ENCODE peak calls at places on chromosome X, in seven cellular contexts. T, O, K, V, R, B and Q are unnamed samples.

GRCh38 chrX:47651043-47651905 is 911 bp upstream of the ELK1 start:
- DNase-seq in O (no peak), K (no peak), V (no peak), B (no peak), T (no peak), R (no peak), Q (no peak)

GRCh38 chrX:153361781-153362397 is 27.9 kb downstream of the ZNF275 start:
- DNase-seq in T (no peak), O (no peak), B (no peak), V (no peak), K (no peak), R (no peak), Q (no peak)

GRCh38 chrX:55638933-55639332 is 15.7 kb downstream of the FOXR2 start:
- DNase-seq in B (no peak), T (no peak), O (no peak), R (no peak), V (no peak), K (no peak), Q (no peak)

GRCh38 chrX:93673869-93674271 is at the start of gene FAM133A:
- DNase-seq in V (no peak), T (peak; percentile 1), O (no peak), K (no peak), B (peak; percentile 10), R (no peak), Q (peak; percentile 7)

GRCh38 chrX:3548743-3549441 is 164.6 kb downstream of the PRKX start:
- DNase-seq in K (peak; percentile 2), R (no peak), B (peak; percentile 58), V (peak; percentile 0), O (no peak), T (peak; percentile 34), Q (no peak)

GRCh38 chrX:107542500-107542899 is 85.8 kb upstream of the PRPS1 start:
- DNase-seq in V (peak; percentile 34), B (peak; percentile 18), K (peak; percentile 27), R (no peak), T (peak; percentile 31), O (no peak), Q (no peak)

GRCh38 chrX:115650916-115651315 is 89.9 kb downstream of the PLS3 start:
- DNase-seq in T (peak; percentile 44), K (peak; percentile 8), V (peak; percentile 33), O (no peak), R (no peak), B (peak; percentile 51), Q (peak; percentile 7)

GRCh38 chrX:31240982-31241381 is 169.1 kb upstream of the FTHL17 start:
- DNase-seq in B (no peak), K (peak; percentile 47), O (no peak), V (no peak), R (no peak), T (no peak), Q (no peak)

GRCh38 chrX:110280954-110281353 is 36.9 kb downstream of the AMMECR1 start:
- DNase-seq in O (no peak), K (no peak), T (no peak), B (no peak), V (no peak), R (no peak), Q (no peak)

GRCh38 chrX:53481093-53481492 is 46.9 kb upstream of the HSD17B10 start:
- DNase-seq in R (no peak), T (no peak), V (no peak), K (no peak), B (peak; percentile 17), O (no peak), Q (no peak)

GRCh38 chrX:102950908-102951866 is 14.1 kb downstream of the RAB40AL start:
- DNase-seq in K (peak; percentile 16), R (no peak), V (peak; percentile 27), B (peak; percentile 48), T (peak; percentile 26), O (no peak), Q (peak; percentile 18)

GRCh38 chrX:106999002-106999975 is 723 bp downstream of the MORC4 start:
- DNase-seq in R (peak; percentile 25), K (peak; percentile 67), T (peak; percentile 47), O (peak; percentile 58), V (peak; percentile 28), B (peak; percentile 76), Q (peak; percentile 50)

GRCh38 chrX:43964936-43965335 is 8.3 kb downstream of the NDP start:
- DNase-seq in B (no peak), T (no peak), O (no peak), K (no peak), V (no peak), R (no peak), Q (no peak)

GRCh38 chrX:130080791-130081367 is 29.4 kb downstream of the ELF4 start:
- DNase-seq in R (no peak), K (no peak), O (no peak), T (no peak), B (no peak), V (no peak), Q (no peak)

GRCh38 chrX:68433155-68433980 is at the start of gene OPHN1:
- DNase-seq in V (peak; percentile 29), O (peak; percentile 81), B (peak; percentile 80), R (peak; percentile 65), K (no peak), T (peak; percentile 84), Q (peak; percentile 74)

GRCh38 chrX:43706786-43707185 is 50.7 kb downstream of the MAOA start:
- DNase-seq in B (no peak), O (no peak), R (no peak), K (no peak), T (no peak), V (no peak), Q (no peak)

GRCh38 chrX:152899111-152899873 is 1.4 kb downstream of the ZNF185 start:
- DNase-seq in V (no peak), T (no peak), R (no peak), B (no peak), O (no peak), K (no peak), Q (no peak)

GRCh38 chrX:104309169-104309568 is 54.4 kb upstream of the ESX1 start:
- DNase-seq in B (no peak), O (no peak), V (no peak), T (no peak), R (no peak), K (no peak), Q (no peak)

GRCh38 chrX:43716696-43717095 is 60.6 kb downstream of the MAOA start:
- DNase-seq in T (peak; percentile 80), O (no peak), B (no peak), V (no peak), R (no peak), K (no peak), Q (peak; percentile 96)

GRCh38 chrX:139141370-139141769 is 389.2 kb upstream of the F9 start:
- DNase-seq in R (no peak), O (no peak), T (no peak), K (no peak), V (no peak), B (no peak), Q (no peak)

GRCh38 chrX:118513120-118513899 is 17.7 kb downstream of the DOCK11 start:
- DNase-seq in T (no peak), K (no peak), B (no peak), V (no peak), R (no peak), O (no peak), Q (no peak)

GRCh38 chrX:110276778-110277177 is 41.1 kb downstream of the AMMECR1 start:
- DNase-seq in O (no peak), R (no peak), V (no peak), B (no peak), T (no peak), K (peak; percentile 4), Q (no peak)

GRCh38 chrX:13215729-13216128 is 104.1 kb downstream of the ATXN3L start:
- DNase-seq in R (no peak), T (no peak), V (no peak), K (no peak), O (no peak), B (no peak), Q (no peak)

GRCh38 chrX:106959897-106960296 is 39.7 kb downstream of the CLDN2 start:
- DNase-seq in O (no peak), K (no peak), V (peak; percentile 59), T (peak; percentile 7), B (peak; percentile 62), R (no peak), Q (no peak)

GRCh38 chrX:74119016-74119910 is 184.7 kb upstream of the ZCCHC13 start:
- DNase-seq in T (peak; percentile 53), B (peak; percentile 18), K (no peak), O (no peak), R (no peak), V (no peak), Q (no peak)

GRCh38 chrX:150805736-150806135 is 92.7 kb downstream of the CD99L2 start:
- DNase-seq in T (no peak), B (no peak), K (no peak), V (no peak), R (no peak), O (no peak), Q (no peak)
- H3K27ac ChIP-seq in T (no peak overlapping the region), B (no peak overlapping the region), K (no peak overlapping the region), V (no peak overlapping the region), R (no peak overlapping the region), O (no peak overlapping the region), Q (no peak overlapping the region)

DNA sequence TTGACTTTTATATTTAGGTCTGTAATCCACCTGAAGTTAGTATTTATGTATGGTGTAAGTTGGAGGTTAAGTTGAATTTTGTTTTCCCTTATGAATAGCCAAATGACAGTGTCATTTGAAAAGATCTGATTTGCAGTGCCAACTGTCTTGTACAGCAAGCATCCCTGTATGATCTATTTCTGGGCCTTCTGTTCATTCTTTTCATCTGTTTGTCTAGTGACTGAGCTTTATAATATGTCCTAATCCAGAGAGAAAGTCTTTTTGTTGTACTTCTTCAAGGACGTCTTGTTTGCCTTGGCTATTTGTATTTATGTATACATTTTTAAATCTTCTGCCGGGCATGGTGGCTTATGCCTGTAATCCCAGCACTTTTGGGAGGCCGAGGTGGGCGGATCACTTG is 39.6 kb downstream of the CDKL5 start:
- DNase-seq in B (peak; percentile 6), R (no peak), T (no peak), O (no peak), K (no peak), V (no peak), Q (no peak)
- H3K27ac ChIP-seq in B (no peak overlapping the region), R (no peak overlapping the region), T (no peak overlapping the region), O (no peak overlapping the region), K (no peak overlapping the region), V (no peak overlapping the region), Q (no peak overlapping the region)

DNA sequence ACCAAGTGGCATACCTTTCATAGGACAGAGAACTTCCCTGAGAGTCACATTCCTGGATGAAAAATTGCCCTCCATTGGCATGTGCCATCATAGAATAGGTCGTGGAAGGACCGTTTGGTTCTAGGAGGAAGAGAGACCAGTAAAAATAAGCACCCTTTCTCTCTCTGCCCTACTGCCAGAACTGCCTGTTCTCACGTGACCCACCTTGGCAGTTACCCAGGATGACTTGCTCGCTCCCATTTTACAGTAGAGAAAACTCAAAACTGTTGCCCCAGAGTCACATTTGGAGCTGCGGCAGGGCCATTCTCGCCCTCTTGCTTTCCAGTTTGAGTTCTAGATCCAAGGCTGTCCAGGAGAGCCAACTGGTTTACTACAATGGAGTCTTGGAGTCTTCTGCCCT is 1.1 kb upstream of the NLGN3 start:
- DNase-seq in T (no peak), R (no peak), B (no peak), O (peak; percentile 76), K (no peak), V (no peak), Q (no peak)
- H3K27ac ChIP-seq in T (no peak overlapping the region), R (no peak overlapping the region), B (no peak overlapping the region), O (no peak overlapping the region), K (no peak overlapping the region), V (no peak overlapping the region), Q (no peak overlapping the region)

DNA sequence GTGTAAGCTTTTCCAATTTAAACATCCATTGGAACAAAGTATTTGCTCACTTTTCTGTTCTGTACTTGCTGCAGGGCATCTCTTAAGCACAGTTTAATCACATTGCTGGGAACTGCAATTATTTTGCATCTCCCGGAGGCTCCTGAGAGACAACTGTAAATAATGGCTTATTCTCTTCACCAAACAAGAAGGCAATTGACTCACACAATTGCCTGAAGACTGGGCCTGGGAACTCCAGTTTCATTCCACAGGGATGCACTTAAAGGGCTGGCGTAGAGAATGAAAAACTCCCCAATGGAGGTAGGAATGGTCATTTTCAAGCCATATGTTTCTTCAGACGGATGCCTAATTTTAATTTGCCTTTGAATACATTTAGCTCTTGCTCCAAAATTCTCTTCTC is 29.5 kb downstream of the TFDP3 start:
- DNase-seq in K (no peak), T (no peak), R (no peak), B (no peak), V (no peak), O (no peak), Q (no peak)
- H3K27ac ChIP-seq in K (no peak overlapping the region), T (no peak overlapping the region), R (no peak overlapping the region), B (no peak overlapping the region), V (no peak overlapping the region), O (no peak overlapping the region), Q (no peak overlapping the region)